ENCODE peak calls at places on chromosomes 5 and 9, in five cellular contexts. P is trophoblast cell, C is neuronal stem cell, L is H9, F is H1. Q is an unnamed sample.

GRCh38 chr9:124280176-124280691 is 22.5 kb downstream of the NEK6 start:
- DNase-seq in P (no peak), C (no peak), L (no peak), F (no peak), Q (peak; percentile 90)

GRCh38 chr5:66329078-66329477 is 185.0 kb downstream of the SREK1 start:
- DNase-seq in P (no peak), C (no peak), L (no peak), F (no peak), Q (no peak)

GRCh38 chr5:73663860-73664240 is 37.9 kb downstream of the ARHGEF28 start:
- DNase-seq in P (no peak), C (no peak), L (no peak), F (no peak), Q (no peak)

GRCh38 chr5:172943283-172943841 is 15.9 kb upstream of the RPL26L1 start:
- DNase-seq in P (no peak), C (no peak), L (peak; percentile 47), F (no peak), Q (peak; percentile 95)

GRCh38 chr9:81819859-81820546 is 108.2 kb upstream of the SPATA31D4 start:
- DNase-seq in P (peak; percentile 45), C (peak; percentile 32), L (peak; percentile 42), F (no peak), Q (no peak)

GRCh38 chr5:74326571-74327338 is 313.8 kb downstream of the ENC1 start:
- DNase-seq in P (peak; percentile 77), C (no peak), L (no peak), F (no peak), Q (peak; percentile 89)

GRCh38 chr5:63959177-63959982 is 2.9 kb downstream of the HTR1A start:
- DNase-seq in P (no peak), C (peak; percentile 81), L (peak; percentile 91), F (peak; percentile 83), Q (no peak)

GRCh38 chr5:150774145-150774544 is 4.4 kb upstream of the SMIM3 start:
- DNase-seq in P (no peak), C (no peak), L (no peak), F (no peak), Q (peak; percentile 81)

GRCh38 chr9:91245432-91246313 is 116.0 kb downstream of the AUH start:
- DNase-seq in P (no peak), C (no peak), L (no peak), F (no peak), Q (no peak)

GRCh38 chr5:103532116-103532734 is 30.4 kb downstream of the NUDT12 start:
- DNase-seq in P (no peak), C (no peak), L (no peak), F (no peak), Q (peak; percentile 33)

GRCh38 chr5:44644628-44645027 is 164.1 kb upstream of the MRPS30 start:
- DNase-seq in P (no peak), C (no peak), L (no peak), F (no peak), Q (no peak)

GRCh38 chr5:83553000-83553486 is 81.5 kb downstream of the VCAN start:
- DNase-seq in P (no peak), C (no peak), L (no peak), F (no peak), Q (no peak)

GRCh38 chr5:58264276-58264675 is 195.6 kb downstream of the PLK2 start:
- DNase-seq in P (no peak), C (no peak), L (no peak), F (no peak), Q (no peak)

GRCh38 chr5:58263291-58263690 is 196.6 kb downstream of the PLK2 start:
- DNase-seq in P (no peak), C (no peak), L (no peak), F (no peak), Q (no peak)

GRCh38 chr5:58260243-58260642 is 199.6 kb downstream of the PLK2 start:
- DNase-seq in P (no peak), C (no peak), L (no peak), F (no peak), Q (no peak)

GRCh38 chr5:58261605-58262004 is 198.3 kb downstream of the PLK2 start:
- DNase-seq in P (no peak), C (no peak), L (no peak), F (no peak), Q (no peak)

DNA sequence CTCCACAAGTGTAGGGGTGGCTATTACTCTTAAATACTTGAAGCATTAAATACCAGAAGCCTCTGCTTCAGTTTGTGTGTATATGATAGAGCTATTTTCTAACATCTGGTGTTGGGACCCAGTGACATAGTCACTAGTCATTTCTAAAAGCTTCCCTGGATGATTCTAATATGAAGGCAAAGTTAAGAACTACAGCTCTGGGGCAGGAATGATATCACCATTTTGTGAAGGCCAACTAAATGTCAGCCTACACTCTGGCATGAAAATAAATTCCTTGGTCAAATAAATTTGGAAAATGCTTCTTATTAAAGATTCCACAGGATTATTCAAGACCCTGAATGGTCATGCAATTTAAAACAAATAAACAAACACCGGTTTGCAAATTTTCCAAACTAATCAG is 197.7 kb downstream of the PLK2 start:
- DNase-seq in P (no peak), C (no peak), L (no peak), F (no peak), Q (no peak)
- H2BK12ac ChIP-seq in P (no peak overlapping the region), C (no peak overlapping the region), L (no peak overlapping the region), F (no peak overlapping the region), Q (no peak overlapping the region)

DNA sequence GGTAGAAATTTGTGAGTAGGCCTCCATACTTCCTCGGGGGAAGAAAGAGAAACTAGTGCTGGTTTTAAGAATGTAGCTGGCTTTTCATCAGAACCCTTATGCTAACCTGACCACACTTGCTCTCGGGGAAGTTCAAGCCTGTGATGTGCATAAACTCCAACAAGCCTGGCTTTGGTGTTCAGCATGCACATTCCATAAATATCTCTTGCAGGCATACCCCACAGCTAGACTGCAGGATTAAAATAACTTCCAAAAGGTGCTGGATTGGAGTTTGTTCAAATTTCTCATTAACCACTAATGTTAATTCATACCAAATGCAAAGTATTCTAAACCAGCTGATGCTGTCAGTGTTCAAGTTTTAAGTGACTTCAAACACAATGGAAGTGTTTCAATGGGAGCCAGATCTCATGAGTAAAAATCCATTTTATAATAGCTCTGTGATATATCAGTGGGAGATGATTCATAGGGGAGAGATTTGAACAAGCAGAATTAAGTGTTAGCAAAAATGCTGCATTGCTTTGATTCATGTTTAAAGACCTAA is 79.4 kb downstream of the NPR3 start:
- DNase-seq in P (peak; percentile 7), C (no peak), L (no peak), F (no peak), Q (no peak)
- H2BK5ac ChIP-seq in P (no peak overlapping the region), C (no peak overlapping the region), L (no peak overlapping the region), F (no peak overlapping the region), Q (no peak overlapping the region)

GRCh38 chr5:81524015-81524414 is 130.1 kb upstream of the ACOT12 start:
- DNase-seq in P (no peak), C (no peak), L (no peak), F (no peak), Q (no peak)

GRCh38 chr5:81522571-81522970 is 128.6 kb upstream of the ACOT12 start:
- DNase-seq in P (no peak), C (no peak), L (no peak), F (no peak), Q (no peak)

GRCh38 chr5:81519217-81519905 is 125.4 kb upstream of the ACOT12 start:
- DNase-seq in P (no peak), C (no peak), L (no peak), F (no peak), Q (no peak)

GRCh38 chr5:81517462-81517861 is 123.5 kb upstream of the ACOT12 start:
- DNase-seq in P (no peak), C (no peak), L (no peak), F (no peak), Q (peak; percentile 37)

DNA sequence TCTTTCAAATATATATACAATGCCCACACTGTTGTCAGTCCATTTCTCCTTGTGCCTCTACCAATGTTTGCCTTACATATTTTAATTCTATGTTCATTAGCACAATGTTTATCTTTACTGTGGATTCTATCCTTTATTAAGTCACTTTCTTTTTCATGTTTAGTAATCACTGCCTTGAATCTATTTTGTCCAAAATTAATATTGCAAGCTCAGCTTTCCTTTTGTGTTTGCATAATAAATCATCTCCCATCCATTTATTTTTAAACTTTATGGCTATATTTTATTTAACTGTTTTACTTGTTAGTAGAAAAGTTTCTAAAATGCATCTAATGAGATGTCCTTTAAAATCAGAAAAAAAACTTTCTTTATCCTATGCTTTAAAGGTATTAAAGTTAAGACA is 126.8 kb upstream of the ACOT12 start:
- DNase-seq in P (no peak), C (no peak), L (no peak), F (no peak), Q (no peak)
- H2BK12ac ChIP-seq in P (no peak overlapping the region), C (no peak overlapping the region), L (no peak overlapping the region), F (no peak overlapping the region), Q (no peak overlapping the region)

DNA sequence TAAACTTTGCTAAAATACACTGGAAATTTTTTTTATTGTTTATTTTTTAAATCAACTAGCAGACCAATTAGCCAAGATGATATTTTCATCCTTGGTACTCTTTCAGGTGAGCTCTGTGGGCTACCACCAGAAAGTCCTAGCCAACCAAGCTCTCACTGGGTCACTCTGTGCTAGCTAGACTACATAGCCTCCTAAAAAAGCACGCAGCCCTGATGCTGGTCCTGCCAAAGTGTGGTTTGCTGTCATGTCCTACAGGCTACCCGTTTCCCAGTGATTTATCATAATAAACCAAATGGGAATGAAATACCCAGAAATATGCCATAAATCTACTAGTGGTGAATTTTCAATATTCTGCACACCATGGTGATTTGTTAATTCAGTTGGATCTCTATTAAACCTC is 481.4 kb downstream of the RAB3C start:
- DNase-seq in P (no peak), C (no peak), L (no peak), F (no peak), Q (no peak)
- H2BK5ac ChIP-seq in P (no peak overlapping the region), C (no peak overlapping the region), L (no peak overlapping the region), F (no peak overlapping the region), Q (no peak overlapping the region)

GRCh38 chr9:27625751-27626628 is 52.7 kb upstream of the C9orf72 start:
- DNase-seq in P (no peak), C (no peak), L (no peak), F (no peak), Q (no peak)
- H2BK12ac ChIP-seq in P (no peak overlapping the region), C (no peak overlapping the region), L (no peak overlapping the region), F (no peak overlapping the region), Q (no peak overlapping the region)

DNA sequence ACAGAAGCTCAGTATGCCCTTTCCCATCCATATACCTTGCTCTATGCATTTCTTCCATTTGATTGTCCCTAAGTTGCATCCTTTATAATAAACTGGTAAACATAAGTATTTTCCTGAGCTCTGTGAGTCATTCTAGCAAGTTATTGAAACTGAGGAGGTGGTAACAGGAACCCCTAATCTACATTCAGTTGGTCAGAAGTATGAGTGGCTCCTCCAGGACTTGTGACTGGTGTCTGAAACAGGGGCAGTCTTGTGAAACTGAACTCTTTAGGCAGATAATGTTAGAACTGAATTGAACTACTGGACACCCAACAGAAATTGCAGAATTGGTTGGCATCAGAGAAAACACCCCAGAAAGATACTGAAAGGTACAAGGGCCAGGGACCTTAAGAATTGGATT is 133.1 kb upstream of the POU5F2 start:
- DNase-seq in P (no peak), C (no peak), L (no peak), F (no peak), Q (no peak)
- H2BK5ac ChIP-seq in P (no peak overlapping the region), C (no peak overlapping the region), L (no peak overlapping the region), F (no peak overlapping the region), Q (no peak overlapping the region)

GRCh38 chr5:98847054-98847453 is 73.6 kb downstream of the RGMB start:
- DNase-seq in P (no peak), C (no peak), L (no peak), F (no peak), Q (no peak)
- H2BK12ac ChIP-seq in P (no peak overlapping the region), C (no peak overlapping the region), L (no peak overlapping the region), F (no peak overlapping the region), Q (no peak overlapping the region)

GRCh38 chr9:37476930-37477329 is 8.8 kb upstream of the POLR1E start:
- DNase-seq in P (no peak), C (no peak), L (no peak), F (no peak), Q (no peak)
- H2BK5ac ChIP-seq in P (no peak overlapping the region), C (no peak overlapping the region), L (no peak overlapping the region), F (no peak overlapping the region), Q (no peak overlapping the region)